ENCODE peak calls at places on chromosomes 5 and 9, in eight cellular contexts. One of them, this sample, is unnamed.

GRCh38 chr5:45109062-45109461 is 300.3 kb downstream of the MRPS30 start:
- DNase-seq in Peyer's patch: no peak
- DNase-seq in kidney epithelial cell: no peak
- DNase-seq in aorta: no peak
- DNase-seq in spleen: no peak
- DNase-seq in AG09309: no peak
- DNase-seq in psoas muscle: no peak
- DNase-seq in AG04450: no peak
- DNase-seq in this sample: no peak

GRCh38 chr9:5910413-5911057 is 19.8 kb downstream of the MLANA start:
- DNase-seq in Peyer's patch: no peak
- DNase-seq in psoas muscle: no peak
- DNase-seq in AG04450: no peak
- DNase-seq in AG09309: no peak
- DNase-seq in spleen: no peak
- DNase-seq in kidney epithelial cell: no peak
- DNase-seq in aorta: no peak
- DNase-seq in this sample: no peak

GRCh38 chr9:113475031-113475430 is 11.5 kb downstream of the RGS3 start:
- DNase-seq in kidney epithelial cell: no peak
- DNase-seq in psoas muscle: no peak
- DNase-seq in aorta: no peak
- DNase-seq in AG04450: no peak
- DNase-seq in Peyer's patch: no peak
- DNase-seq in AG09309: no peak
- DNase-seq in spleen: no peak
- DNase-seq in this sample: no peak

GRCh38 chr9:84266087-84266561 is 74.4 kb downstream of the SLC28A3 start:
- DNase-seq in spleen: no peak
- DNase-seq in psoas muscle: no peak
- DNase-seq in Peyer's patch: no peak
- DNase-seq in kidney epithelial cell: peak
- DNase-seq in aorta: no peak
- DNase-seq in AG09309: no peak
- DNase-seq in AG04450: no peak
- DNase-seq in this sample: no peak

GRCh38 chr5:142065273-142065672 is 43.3 kb upstream of the NDFIP1 start:
- DNase-seq in AG04450: no peak
- DNase-seq in Peyer's patch: no peak
- DNase-seq in psoas muscle: no peak
- DNase-seq in kidney epithelial cell: no peak
- DNase-seq in spleen: no peak
- DNase-seq in AG09309: no peak
- DNase-seq in aorta: no peak
- DNase-seq in this sample: peak

GRCh38 chr5:72224946-72225427 is 95.1 kb downstream of the MRPS27 start:
- DNase-seq in aorta: no peak
- DNase-seq in psoas muscle: no peak
- DNase-seq in spleen: no peak
- DNase-seq in AG09309: no peak
- DNase-seq in AG04450: no peak
- DNase-seq in kidney epithelial cell: no peak
- DNase-seq in Peyer's patch: no peak
- DNase-seq in this sample: peak

GRCh38 chr5:63916786-63917185 is 45.5 kb downstream of the HTR1A start:
- DNase-seq in psoas muscle: no peak
- DNase-seq in spleen: no peak
- DNase-seq in Peyer's patch: no peak
- DNase-seq in aorta: no peak
- DNase-seq in AG04450: no peak
- DNase-seq in kidney epithelial cell: no peak
- DNase-seq in AG09309: no peak
- DNase-seq in this sample: peak

GRCh38 chr5:106094128-106094726 is 1576.5 kb downstream of the EFNA5 start:
- DNase-seq in AG09309: no peak
- DNase-seq in psoas muscle: no peak
- DNase-seq in kidney epithelial cell: peak
- DNase-seq in spleen: no peak
- DNase-seq in Peyer's patch: no peak
- DNase-seq in AG04450: peak
- DNase-seq in aorta: no peak
- DNase-seq in this sample: peak

GRCh38 chr9:113548221-113549041 is 84.9 kb downstream of the RGS3 start:
- DNase-seq in Peyer's patch: no peak
- DNase-seq in kidney epithelial cell: no peak
- DNase-seq in AG09309: no peak
- DNase-seq in aorta: peak
- DNase-seq in psoas muscle: peak
- DNase-seq in AG04450: no peak
- DNase-seq in spleen: peak
- DNase-seq in this sample: peak

GRCh38 chr9:135039916-135040645 is 47.4 kb upstream of the OLFM1 start:
- DNase-seq in aorta: peak
- DNase-seq in AG09309: no peak
- DNase-seq in psoas muscle: no peak
- DNase-seq in kidney epithelial cell: no peak
- DNase-seq in spleen: peak
- DNase-seq in Peyer's patch: peak
- DNase-seq in AG04450: no peak
- DNase-seq in this sample: no peak

GRCh38 chr5:146137967-146138403 is 32.6 kb upstream of the PLAC8L1 start:
- DNase-seq in kidney epithelial cell: no peak
- DNase-seq in AG09309: no peak
- DNase-seq in spleen: no peak
- DNase-seq in psoas muscle: no peak
- DNase-seq in aorta: no peak
- DNase-seq in Peyer's patch: no peak
- DNase-seq in AG04450: peak
- DNase-seq in this sample: peak

GRCh38 chr5:179820127-179820482 is 600 bp upstream of the SQSTM1 start:
- DNase-seq in AG04450: no peak
- DNase-seq in AG09309: no peak
- DNase-seq in aorta: no peak
- DNase-seq in spleen: no peak
- DNase-seq in psoas muscle: no peak
- DNase-seq in Peyer's patch: no peak
- DNase-seq in kidney epithelial cell: no peak
- DNase-seq in this sample: no peak

GRCh38 chr9:79166005-79166404 is 405.8 kb upstream of the TLE4 start:
- DNase-seq in aorta: no peak
- DNase-seq in psoas muscle: no peak
- DNase-seq in kidney epithelial cell: no peak
- DNase-seq in Peyer's patch: no peak
- DNase-seq in AG04450: no peak
- DNase-seq in spleen: no peak
- DNase-seq in AG09309: peak
- DNase-seq in this sample: peak

GRCh38 chr9:111759762-111760639 is 34.7 kb downstream of the SHOC1 start:
- DNase-seq in psoas muscle: no peak
- DNase-seq in AG04450: peak
- DNase-seq in spleen: no peak
- DNase-seq in aorta: no peak
- DNase-seq in kidney epithelial cell: peak
- DNase-seq in AG09309: peak
- DNase-seq in Peyer's patch: peak
- DNase-seq in this sample: peak

GRCh38 chr9:71752352-71752751 is 16.0 kb downstream of the CEMIP2 start:
- DNase-seq in psoas muscle: no peak
- DNase-seq in kidney epithelial cell: no peak
- DNase-seq in Peyer's patch: no peak
- DNase-seq in AG04450: no peak
- DNase-seq in AG09309: no peak
- DNase-seq in spleen: no peak
- DNase-seq in aorta: no peak
- DNase-seq in this sample: no peak

GRCh38 chr5:122076669-122077450 is 1.2 kb downstream of the LOX start:
- DNase-seq in kidney epithelial cell: no peak
- DNase-seq in Peyer's patch: no peak
- DNase-seq in aorta: peak
- DNase-seq in psoas muscle: peak
- DNase-seq in AG09309: no peak
- DNase-seq in spleen: peak
- DNase-seq in AG04450: no peak
- DNase-seq in this sample: peak

GRCh38 chr9:92763721-92764380 is 782 bp downstream of the BICD2 start:
- DNase-seq in psoas muscle: peak
- DNase-seq in kidney epithelial cell: no peak
- DNase-seq in spleen: peak
- DNase-seq in aorta: peak
- DNase-seq in Peyer's patch: peak
- DNase-seq in AG09309: no peak
- DNase-seq in AG04450: no peak
- DNase-seq in this sample: no peak

GRCh38 chr5:181258576-181258975 is 2.4 kb downstream of the TRIM52 start:
- DNase-seq in spleen: peak
- DNase-seq in AG04450: no peak
- DNase-seq in Peyer's patch: no peak
- DNase-seq in psoas muscle: no peak
- DNase-seq in AG09309: no peak
- DNase-seq in aorta: no peak
- DNase-seq in kidney epithelial cell: no peak
- DNase-seq in this sample: no peak
- H3K4me3 ChIP-seq in spleen: peak
- H3K4me3 ChIP-seq in AG04450: peak
- H3K4me3 ChIP-seq in Peyer's patch: peak
- H3K4me3 ChIP-seq in psoas muscle: peak
- H3K4me3 ChIP-seq in AG09309: peak
- H3K4me3 ChIP-seq in aorta: peak
- H3K4me3 ChIP-seq in kidney epithelial cell: no peak
- H3K4me3 ChIP-seq in this sample: peak

GRCh38 chr5:139475865-139476651 is 5.3 kb downstream of the SMIM33 start:
- DNase-seq in aorta: no peak
- DNase-seq in AG04450: no peak
- DNase-seq in AG09309: no peak
- DNase-seq in Peyer's patch: no peak
- DNase-seq in spleen: no peak
- DNase-seq in kidney epithelial cell: no peak
- DNase-seq in psoas muscle: no peak
- DNase-seq in this sample: no peak

GRCh38 chr5:139481580-139482049 is 943 bp downstream of the STING1 start:
- DNase-seq in aorta: no peak
- DNase-seq in AG09309: no peak
- DNase-seq in kidney epithelial cell: no peak
- DNase-seq in AG04450: no peak
- DNase-seq in spleen: peak
- DNase-seq in psoas muscle: no peak
- DNase-seq in Peyer's patch: peak
- DNase-seq in this sample: peak

GRCh38 chr5:139482050-139482889 is at the start of gene STING1:
- DNase-seq in spleen: peak
- DNase-seq in Peyer's patch: peak
- DNase-seq in AG09309: peak
- DNase-seq in AG04450: peak
- DNase-seq in aorta: peak
- DNase-seq in psoas muscle: peak
- DNase-seq in kidney epithelial cell: peak
- DNase-seq in this sample: peak

GRCh38 chr5:139486201-139486600 is 3.6 kb upstream of the STING1 start:
- DNase-seq in AG04450: no peak
- DNase-seq in spleen: no peak
- DNase-seq in Peyer's patch: no peak
- DNase-seq in psoas muscle: no peak
- DNase-seq in kidney epithelial cell: no peak
- DNase-seq in aorta: no peak
- DNase-seq in AG09309: no peak
- DNase-seq in this sample: no peak

GRCh38 chr5:139481122-139481533 is 1.4 kb downstream of the STING1 start:
- DNase-seq in kidney epithelial cell: no peak
- DNase-seq in spleen: peak
- DNase-seq in psoas muscle: peak
- DNase-seq in aorta: peak
- DNase-seq in Peyer's patch: no peak
- DNase-seq in AG04450: no peak
- DNase-seq in AG09309: no peak
- DNase-seq in this sample: no peak
- H3K4me3 ChIP-seq in kidney epithelial cell: no peak
- H3K4me3 ChIP-seq in spleen: peak
- H3K4me3 ChIP-seq in psoas muscle: peak
- H3K4me3 ChIP-seq in aorta: peak
- H3K4me3 ChIP-seq in Peyer's patch: peak
- H3K4me3 ChIP-seq in AG04450: peak
- H3K4me3 ChIP-seq in AG09309: peak
- H3K4me3 ChIP-seq in this sample: peak

DNA sequence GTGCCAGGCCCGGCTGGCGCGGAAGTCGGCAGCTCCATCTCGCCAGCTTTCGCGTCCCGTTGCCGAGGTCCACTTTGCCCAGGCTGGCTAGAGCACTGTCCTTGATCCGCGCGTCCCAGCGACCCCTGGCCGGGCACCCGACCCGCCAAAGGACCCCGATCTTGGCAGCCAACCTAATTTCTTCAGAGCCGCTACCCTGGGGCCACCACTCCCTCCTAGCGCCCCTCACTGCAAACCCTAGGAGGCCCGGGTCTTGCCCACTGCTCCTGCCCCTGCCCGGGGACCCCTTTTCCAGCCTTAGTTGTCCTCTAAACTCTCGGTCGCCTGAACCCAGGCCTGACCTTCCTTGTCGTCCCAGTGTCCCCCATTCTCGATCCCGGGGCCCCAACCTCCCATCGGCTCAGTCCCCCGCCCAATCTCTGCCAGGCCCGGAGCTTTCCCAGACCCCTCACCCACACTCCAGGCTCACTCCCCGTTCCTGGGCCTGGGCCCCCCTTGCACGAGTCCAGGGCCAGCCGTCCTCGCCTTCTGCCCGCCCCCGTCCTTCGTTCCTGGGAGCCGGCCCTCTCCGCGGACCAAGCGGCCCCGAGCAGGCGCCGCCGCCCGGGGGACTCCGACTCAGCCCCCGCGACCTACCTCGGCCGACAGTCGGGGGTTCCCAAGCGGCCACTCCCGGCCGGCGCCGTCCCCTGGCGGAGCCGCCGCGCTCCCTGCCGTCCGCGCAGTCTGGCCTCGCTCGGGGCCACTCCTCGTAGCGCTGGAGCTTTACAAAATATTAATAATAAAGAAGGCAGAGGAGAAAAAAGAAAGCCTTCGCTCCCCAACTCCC is 701 bp upstream of the LMX1B start:
- DNase-seq in kidney epithelial cell: no peak
- DNase-seq in spleen: no peak
- DNase-seq in Peyer's patch: no peak
- DNase-seq in AG09309: no peak
- DNase-seq in psoas muscle: no peak
- DNase-seq in aorta: peak
- DNase-seq in AG04450: no peak
- DNase-seq in this sample: no peak
- H3K4me3 ChIP-seq in kidney epithelial cell: no peak
- H3K4me3 ChIP-seq in spleen: peak
- H3K4me3 ChIP-seq in Peyer's patch: peak
- H3K4me3 ChIP-seq in AG09309: no peak
- H3K4me3 ChIP-seq in psoas muscle: peak
- H3K4me3 ChIP-seq in aorta: peak
- H3K4me3 ChIP-seq in AG04450: no peak
- H3K4me3 ChIP-seq in this sample: no peak

DNA sequence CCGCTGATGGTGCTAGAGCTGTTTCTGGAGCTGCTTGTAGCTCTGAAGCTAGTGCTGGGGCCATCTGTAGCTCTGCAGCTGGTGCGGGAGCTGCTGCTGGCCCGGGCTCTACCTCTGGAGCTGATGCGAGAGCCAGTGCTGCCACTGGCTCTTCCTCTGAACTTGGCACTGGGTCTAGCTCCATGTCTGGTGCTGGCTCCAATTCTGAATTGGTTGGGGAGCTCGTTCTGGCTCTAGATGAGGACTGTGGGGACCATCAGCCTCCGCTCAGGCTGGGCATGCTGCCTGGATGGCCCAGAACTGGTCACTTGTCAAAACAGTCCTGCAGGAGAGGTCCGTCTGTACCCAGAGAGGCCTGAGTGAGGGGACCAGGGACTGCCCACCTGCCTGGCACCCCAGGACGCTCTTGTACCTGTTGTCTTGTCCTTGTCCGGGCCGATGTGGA is 21.5 kb downstream of the OBP2B start:
- DNase-seq in aorta: peak
- DNase-seq in spleen: peak
- DNase-seq in Peyer's patch: no peak
- DNase-seq in psoas muscle: no peak
- DNase-seq in AG09309: no peak
- DNase-seq in kidney epithelial cell: no peak
- DNase-seq in AG04450: no peak
- DNase-seq in this sample: no peak
- H3K4me3 ChIP-seq in aorta: no peak
- H3K4me3 ChIP-seq in spleen: no peak
- H3K4me3 ChIP-seq in Peyer's patch: no peak
- H3K4me3 ChIP-seq in psoas muscle: no peak
- H3K4me3 ChIP-seq in AG09309: no peak
- H3K4me3 ChIP-seq in kidney epithelial cell: no peak
- H3K4me3 ChIP-seq in AG04450: no peak
- H3K4me3 ChIP-seq in this sample: no peak